ENCODE peak calls at places on chromosomes 16 and 17, in four cellular contexts. E is spleen, Y is heart right ventricle, N is IMR-90. U is an unnamed sample.

GRCh38 chr16:28279006-28279405 is 13.3 kb upstream of the SBK1 start:
- DNase-seq in Y (no peak), E (no peak), N (no peak), U (no peak)

GRCh38 chr17:43135454-43135819 is 10.3 kb upstream of the BRCA1 start:
- DNase-seq in Y (no peak), E (no peak), N (no peak), U (no peak)

GRCh38 chr17:68909066-68909465 is 46.1 kb downstream of the ABCA8 start:
- DNase-seq in N (peak), Y (peak), E (no peak), U (peak)

GRCh38 chr16:74771656-74772315 is 2.8 kb downstream of the FA2H start:
- DNase-seq in E (no peak), N (no peak), Y (no peak), U (no peak)

GRCh38 chr16:21301895-21302291 is 23.8 kb upstream of the CRYM start:
- DNase-seq in N (peak), E (no peak), Y (no peak), U (no peak)

GRCh38 chr17:80212109-80212508 is 8.0 kb downstream of the SGSH start:
- DNase-seq in E (no peak), N (no peak), Y (no peak), U (no peak)

GRCh38 chr17:43860927-43861622 is 14.1 kb downstream of the CD300LG start:
- DNase-seq in Y (peak), N (no peak), E (peak), U (no peak)

GRCh38 chr17:68491864-68492263 is 20.4 kb upstream of the PRKAR1A start:
- DNase-seq in Y (peak), E (no peak), N (no peak), U (no peak)

GRCh38 chr17:77909236-77909635 is 49.3 kb upstream of the TNRC6C start:
- DNase-seq in Y (peak), E (peak), N (no peak), U (no peak)

GRCh38 chr16:57643166-57643813 is 14.9 kb downstream of the ADGRG1 start:
- DNase-seq in Y (no peak), N (peak), E (no peak), U (peak)

GRCh38 chr16:57643902-57644301 is 15.5 kb downstream of the ADGRG1 start:
- DNase-seq in N (no peak), Y (no peak), E (no peak), U (no peak)

GRCh38 chr16:57640612-57641011 is 12.2 kb downstream of the ADGRG1 start:
- DNase-seq in N (no peak), E (no peak), Y (no peak), U (no peak)

GRCh38 chr16:57644383-57645014 is 16.1 kb downstream of the ADGRG1 start:
- DNase-seq in Y (no peak), E (no peak), N (no peak), U (no peak)

GRCh38 chr16:57642368-57643135 is 14.1 kb downstream of the ADGRG1 start:
- DNase-seq in N (no peak), Y (no peak), E (no peak), U (no peak)
- H3K27ac ChIP-seq in N (no peak), Y (peak), E (no peak), U (no peak)

DNA sequence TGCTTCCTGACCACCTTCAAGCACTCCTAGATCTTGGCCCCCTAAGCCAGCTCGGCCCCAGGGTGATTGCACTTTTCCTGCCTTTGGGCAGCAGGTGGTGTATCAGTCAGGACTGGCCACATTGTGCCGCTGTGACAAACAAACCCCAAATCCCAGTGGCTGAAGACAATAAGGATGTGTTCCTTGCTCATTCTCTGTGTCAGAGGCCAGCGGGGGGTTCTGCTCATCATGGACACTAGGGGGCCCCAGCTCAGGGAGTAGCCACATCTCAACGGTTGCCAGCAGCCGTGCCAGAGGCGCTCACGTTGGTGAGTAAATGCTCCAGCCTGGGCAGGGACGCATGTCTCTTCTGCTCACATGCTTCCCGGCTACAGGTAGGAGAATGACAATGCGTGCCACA is 60.4 kb downstream of the ZDHHC7 start:
- DNase-seq in E (no peak), N (no peak), Y (no peak), U (no peak)
- TF ChIP-seq CTCF in E (no peak), N (peak), Y (peak), U (peak)

DNA sequence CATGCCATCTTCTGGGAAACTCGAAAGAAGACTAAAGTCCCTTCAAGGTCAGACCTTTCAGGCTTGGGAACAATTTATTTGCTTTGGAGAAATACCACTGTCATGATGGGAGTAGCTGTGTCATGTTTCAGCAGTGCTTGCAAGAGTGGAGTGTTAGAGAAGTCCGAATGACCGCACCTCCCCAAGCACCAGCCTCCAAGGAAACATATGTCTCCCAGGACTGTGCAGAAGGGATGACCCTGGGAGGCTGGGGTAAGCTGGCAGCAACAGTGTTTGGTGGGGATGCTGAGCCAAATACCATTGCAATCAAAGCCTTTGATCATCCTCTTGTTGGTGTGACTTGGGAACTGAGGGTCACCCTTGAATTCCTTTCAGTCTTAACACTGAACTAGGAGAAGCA is 245.0 kb downstream of the CA10 start:
- DNase-seq in N (no peak), E (no peak), Y (no peak), U (no peak)
- H3K27ac ChIP-seq in N (no peak), E (no peak), Y (no peak), U (no peak)

GRCh38 chr16:306911-307370 is 24.0 kb downstream of the PDIA2 start:
- DNase-seq in E (no peak), N (no peak), Y (no peak), U (no peak)

GRCh38 chr16:305916-306315 is 23.0 kb downstream of the PDIA2 start:
- DNase-seq in Y (no peak), N (no peak), E (no peak), U (no peak)

GRCh38 chr16:301950-302349 is 19.0 kb downstream of the PDIA2 start:
- DNase-seq in E (no peak), N (no peak), Y (no peak), U (no peak)

GRCh38 chr16:301235-301634 is 18.3 kb downstream of the PDIA2 start:
- DNase-seq in Y (no peak), N (no peak), E (no peak), U (no peak)

GRCh38 chr16:303760-304505 is 21.0 kb downstream of the PDIA2 start:
- DNase-seq in N (no peak), Y (no peak), E (peak), U (no peak)
- TF ChIP-seq CTCF in N (no peak), Y (no peak), E (no peak), U (peak)

GRCh38 chr16:87369117-87369775 is 14.3 kb downstream of the FBXO31 start:
- DNase-seq in Y (no peak), E (peak), N (no peak), U (no peak)
- H3K27ac ChIP-seq in Y (peak), E (no peak), N (no peak), U (no peak)

U was measured in brain microvascular endothelial cell.